ENCODE peak calls at places on chromosomes 16 and 17, in nine cellular contexts. S is lower leg skin, O is progenitor cell of endocrine pancreas, X is MCF 10A, W is GM12865, V is RWPE1, E is GM20000, Z is endothelial cell of umbilical vein, C is cardiac fibroblast. J is an unnamed sample.

GRCh38 chr17:73089322-73089721 is 3.2 kb downstream of the SLC39A11 start:
- DNase-seq in W (no peak), C (no peak), Z (no peak), E (no peak), S (no peak), V (no peak), X (no peak), O (no peak), J (no peak)

GRCh38 chr16:30151091-30151490 is 28.1 kb upstream of the MAPK3 start:
- DNase-seq in Z (no peak), S (no peak), X (no peak), C (no peak), O (no peak), W (no peak), E (no peak), V (no peak), J (no peak)

GRCh38 chr17:80959330-80960036 is 32.2 kb upstream of the CHMP6 start:
- DNase-seq in W (no peak), Z (no peak), C (peak; percentile 39), X (no peak), E (no peak), S (peak; percentile 64), V (no peak), O (no peak), J (no peak)

GRCh38 chr16:4608704-4608980 is 6.0 kb downstream of the UBALD1 start:
- DNase-seq in S (no peak), Z (no peak), V (no peak), E (no peak), W (no peak), O (no peak), C (no peak), X (no peak), J (peak; percentile 22)

GRCh38 chr16:18803569-18804462 is 2.5 kb upstream of the ARL6IP1 start:
- DNase-seq in O (no peak), C (peak; percentile 59), X (peak; percentile 54), V (no peak), E (no peak), W (no peak), Z (peak; percentile 86), S (no peak), J (peak; percentile 23)

GRCh38 chr17:18033442-18034099 is 5.4 kb downstream of the ATPAF2 start:
- DNase-seq in S (peak; percentile 68), V (peak; percentile 76), O (no peak), Z (peak; percentile 78), C (peak; percentile 93), E (peak; percentile 78), W (peak; percentile 89), X (peak; percentile 86), J (peak; percentile 82)

GRCh38 chr17:6041261-6041660 is 28.9 kb upstream of the WSCD1 start:
- DNase-seq in V (no peak), O (no peak), E (no peak), C (no peak), W (no peak), X (no peak), S (no peak), Z (no peak), J (no peak)

GRCh38 chr17:78412403-78412802 is 34.0 kb downstream of the PGS1 start:
- DNase-seq in O (no peak), Z (no peak), V (no peak), E (no peak), C (peak; percentile 29), X (peak; percentile 41), W (no peak), S (no peak), J (peak; percentile 56)

GRCh38 chr17:57523926-57524634 is 221.0 kb downstream of the CCDC182 start:
- DNase-seq in E (no peak), O (no peak), V (peak; percentile 73), X (peak; percentile 91), C (peak; percentile 39), S (no peak), W (peak; percentile 15), Z (peak; percentile 4), J (no peak)

GRCh38 chr16:86604436-86605220 is 26.3 kb downstream of the FOXL1 start:
- DNase-seq in O (no peak), V (no peak), S (no peak), Z (no peak), C (no peak), W (peak; percentile 33), X (no peak), E (peak; percentile 76), J (peak; percentile 73)

GRCh38 chr17:83106913-83107655 is 27.7 kb downstream of the METRNL start:
- DNase-seq in X (no peak), S (peak; percentile 62), V (no peak), O (no peak), E (no peak), C (no peak), Z (no peak), W (no peak), J (no peak)

DNA sequence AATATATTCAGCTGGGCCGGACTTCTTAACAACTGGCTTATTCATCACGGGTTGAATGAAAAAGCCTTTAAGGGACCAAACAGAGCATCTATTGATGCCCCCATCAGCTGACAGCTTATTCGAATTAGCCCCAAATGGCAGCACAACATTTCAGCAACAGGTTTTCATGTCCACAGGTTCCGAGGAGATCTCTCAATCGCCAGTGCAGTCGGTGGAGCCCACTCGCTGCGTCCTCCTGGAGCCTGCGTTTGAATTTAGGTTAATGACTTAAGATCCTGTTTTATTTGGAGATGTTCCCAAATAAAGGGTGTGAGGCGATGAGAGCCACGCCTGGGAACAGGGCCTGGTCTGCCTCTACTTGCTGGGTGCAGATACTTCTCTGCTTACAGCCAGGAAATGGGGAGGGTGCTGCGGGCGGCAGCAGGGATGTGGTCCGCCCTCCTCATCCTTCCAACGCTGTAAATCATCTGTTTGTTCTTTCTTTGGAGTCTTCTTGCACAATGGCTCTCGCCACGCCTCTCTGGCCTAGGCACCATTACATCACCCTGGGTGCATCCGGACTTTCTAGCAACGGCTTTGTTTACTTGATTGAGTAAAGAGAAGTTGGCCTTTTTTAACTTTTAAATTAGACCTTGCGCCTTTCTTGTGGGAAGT is 22.6 kb downstream of the NDE1 start:
- DNase-seq in O (no peak), X (peak; percentile 99), W (no peak), C (peak; percentile 99), E (no peak), V (peak; percentile 97), Z (peak; percentile 99), S (peak; percentile 97), J (no peak)
- TF ChIP-seq CTCF in O (no peak), X (no peak), W (no peak), C (no peak), E (no peak), V (no peak), Z (no peak), S (no peak), J (no peak)

GRCh38 chr16:79331064-79331463 is 269.5 kb downstream of the MAF start:
- DNase-seq in E (no peak), W (no peak), C (no peak), X (no peak), V (no peak), O (no peak), S (no peak), Z (no peak), J (no peak)

GRCh38 chr16:79329967-79330366 is 270.6 kb downstream of the MAF start:
- DNase-seq in C (no peak), Z (no peak), O (no peak), X (no peak), E (no peak), S (no peak), V (no peak), W (no peak), J (no peak)

GRCh38 chr16:79337906-79338305 is 262.6 kb downstream of the MAF start:
- DNase-seq in X (no peak), V (no peak), Z (no peak), E (no peak), C (no peak), W (no peak), S (no peak), O (no peak), J (no peak)

GRCh38 chr16:79336437-79337229 is 263.9 kb downstream of the MAF start:
- DNase-seq in E (no peak), Z (no peak), C (no peak), O (no peak), V (no peak), S (no peak), W (no peak), X (no peak), J (no peak)

DNA sequence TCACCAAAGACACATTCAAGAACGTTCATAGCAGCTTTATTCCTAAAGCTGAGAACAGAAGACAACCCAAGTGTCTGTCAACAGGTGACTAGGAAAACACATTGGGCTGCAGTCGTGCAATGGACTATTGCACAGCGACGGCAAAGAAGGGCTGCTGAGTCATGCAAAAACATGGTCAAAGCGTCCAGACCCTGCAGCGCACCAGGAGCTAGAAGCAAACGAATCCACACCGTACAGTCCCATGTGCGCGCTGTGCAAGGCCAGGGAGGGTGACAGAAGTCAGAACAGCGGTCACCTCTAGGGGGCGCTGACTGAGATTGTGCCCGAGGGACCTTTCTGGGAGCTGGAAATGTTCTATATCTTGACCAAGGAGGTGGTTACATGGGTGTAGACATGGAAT is 266.4 kb downstream of the MAF start:
- DNase-seq in S (no peak), X (peak; percentile 26), Z (no peak), W (no peak), E (no peak), C (no peak), V (no peak), O (no peak), J (no peak)
- TF ChIP-seq CTCF in S (no peak), X (peak; percentile 19), Z (no peak), W (peak; percentile 32), E (peak; percentile 3), C (no peak), V (no peak), O (peak; percentile 50), J (peak; percentile 8)

GRCh38 chr16:26957283-26957859 is 109.4 kb upstream of the C16orf82 start:
- DNase-seq in V (no peak), C (no peak), E (no peak), O (no peak), Z (no peak), S (no peak), W (no peak), X (no peak), J (no peak)
- TF ChIP-seq CTCF in V (no peak), C (no peak), E (no peak), O (no peak), Z (no peak), S (no peak), W (no peak), X (no peak), J (no peak)

DNA sequence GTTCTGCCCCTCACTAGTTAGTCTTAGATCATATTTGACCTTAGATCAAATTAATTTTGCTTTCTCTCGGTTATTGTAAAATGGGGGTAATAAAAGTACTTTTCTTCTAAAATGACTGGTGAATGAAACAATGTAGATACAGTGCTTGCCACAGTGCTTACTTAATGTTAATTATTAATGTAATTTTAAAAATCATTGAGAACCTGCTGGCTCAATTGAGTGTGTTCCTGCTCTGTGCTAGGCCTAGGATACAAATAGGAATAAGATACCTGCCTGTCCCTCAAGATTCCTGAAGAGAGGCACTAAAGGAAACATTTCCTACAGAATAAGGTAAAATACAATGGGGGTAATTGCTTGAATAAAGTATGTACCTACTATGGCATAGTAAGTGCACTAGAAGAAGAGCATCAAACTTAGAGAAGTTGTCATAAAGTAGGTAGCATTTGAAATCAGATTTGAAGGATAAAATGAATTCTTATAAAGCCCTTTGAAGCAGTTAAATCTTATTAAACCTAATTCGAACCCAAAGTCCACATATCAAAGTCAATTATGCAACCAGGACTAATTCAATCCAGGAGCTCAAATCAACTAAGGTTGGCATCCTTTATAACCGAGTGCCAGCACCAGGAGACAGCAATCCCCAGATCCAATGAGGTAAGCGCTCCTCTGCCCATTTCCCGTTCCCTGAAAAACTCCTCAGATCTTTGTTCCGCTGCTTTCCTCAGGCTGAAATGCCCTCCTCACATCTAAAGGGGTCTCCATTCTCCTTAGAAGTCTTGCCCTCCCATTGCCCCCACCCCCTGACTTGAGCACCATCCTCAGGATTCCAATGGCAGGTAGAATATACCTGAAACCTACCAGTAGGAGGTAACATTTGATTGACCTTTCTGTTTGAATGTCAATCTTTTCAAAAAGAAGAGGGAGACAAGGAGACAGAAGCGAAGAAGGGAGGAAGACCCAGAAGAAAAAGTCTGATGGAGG is 2.4 kb upstream of the MED13 start:
- DNase-seq in X (no peak), C (no peak), O (no peak), W (no peak), E (no peak), V (no peak), Z (no peak), S (no peak), J (no peak)
- TF ChIP-seq CTCF in X (no peak), C (no peak), O (no peak), W (no peak), E (no peak), V (no peak), Z (no peak), S (no peak), J (no peak)

J was measured in GM13976.